ENCODE peak calls at places on chromosome 2, in ten cellular contexts. Z is stimulated activated CD4-positive, alpha-beta T cell treated with anti-CD3 and anti-CD28 coated beads, Interleukin-15, amount 100 ng/mL, for 24 hours; E is activated CD4-positive, alpha-beta T cell treated with anti-CD3 and anti-CD28 coated beads, Interleukin-2, amount 10 ng/mL, durations not matched to agents 7 days and 5 days; I is Caki2; W is T-cell; D is cardiac fibroblast; A is NCI-H446 treated with DMSO at 0.1 percent for 48 hours; F is amniotic epithelial cell; R is mesendoderm; J is left ventricle myocardium inferior. G is an unnamed sample.
A peak's percentile ranks its signal among the peaks of the same experiment; 100 is the strongest.

GRCh38 chr2:73177645-73178255 is 24.6 kb upstream of the NOTO start:
- DNase-seq in Z (no peak), E (no peak), I (no peak), W (no peak), D (no peak), A (no peak), F (no peak), R (no peak), J (no peak), G (no peak)

GRCh38 chr2:33321236-33321731 is 155.2 kb upstream of the RASGRP3 start:
- DNase-seq in Z (peak; percentile 49), E (peak; percentile 18), I (no peak), W (no peak), D (peak; percentile 37), A (no peak), F (peak; percentile 51), R (no peak), J (no peak), G (no peak)

GRCh38 chr2:64987001-64987962 is 1.9 kb upstream of the SLC1A4 start:
- DNase-seq in Z (peak; percentile 13), E (no peak), I (no peak), W (no peak), D (peak; percentile 30), A (no peak), F (peak; percentile 24), R (no peak), J (no peak), G (peak; percentile 40)

GRCh38 chr2:9937968-9938367 is 13.5 kb upstream of the GRHL1 start:
- DNase-seq in Z (no peak), E (no peak), I (no peak), W (no peak), D (no peak), A (no peak), F (no peak), R (no peak), J (no peak), G (no peak)

GRCh38 chr2:128440666-128441340 is 122.1 kb upstream of the HS6ST1 start:
- DNase-seq in Z (no peak), E (no peak), I (no peak), W (no peak), D (no peak), A (no peak), F (no peak), R (no peak), J (no peak), G (no peak)

GRCh38 chr2:54635554-54636152 is 87.8 kb upstream of the EML6 start:
- DNase-seq in Z (no peak), E (no peak), I (no peak), W (no peak), D (peak; percentile 47), A (no peak), F (no peak), R (no peak), J (no peak), G (no peak)

GRCh38 chr2:208466133-208466919 is 59.7 kb downstream of the PTH2R start:
- DNase-seq in Z (peak; percentile 13), E (peak; percentile 29), I (peak; percentile 33), W (no peak), D (peak; percentile 39), A (peak; percentile 34), F (peak; percentile 14), R (peak; percentile 88), J (no peak), G (peak; percentile 63)

GRCh38 chr2:232890896-232891601 is 21.0 kb downstream of the SNORC start:
- DNase-seq in Z (no peak), E (no peak), I (peak; percentile 97), W (no peak), D (peak; percentile 23), A (no peak), F (peak; percentile 37), R (peak; percentile 80), J (peak; percentile 12), G (peak; percentile 53)

GRCh38 chr2:71548589-71549485 is 95.5 kb downstream of the DYSF start:
- DNase-seq in Z (peak; percentile 77), E (peak; percentile 67), I (peak; percentile 54), W (peak; percentile 50), D (peak; percentile 68), A (peak; percentile 5), F (peak; percentile 33), R (peak; percentile 77), J (peak; percentile 65), G (peak; percentile 61)

GRCh38 chr2:98822301-98823164 is 91.6 kb upstream of the MGAT4A start:
- DNase-seq in Z (peak; percentile 74), E (peak; percentile 58), I (no peak), W (peak; percentile 58), D (no peak), A (no peak), F (no peak), R (peak; percentile 51), J (peak; percentile 71), G (peak; percentile 38)

GRCh38 chr2:3110555-3110954 is 267.1 kb downstream of the EIPR1 start:
- DNase-seq in Z (no peak), E (no peak), I (no peak), W (no peak), D (no peak), A (no peak), F (no peak), R (no peak), J (no peak), G (no peak)

G was measured in ACHN.